ENCODE peak calls at places on chromosome 1, in seven cellular contexts. Q is NCI-H510A treated with DMSO at 0.1 percent for 48 hours, U is Calu3, M is glomerular endothelial cell, D is GM12865, V is retinal pigment epithelial cell, H is COLO829. J is an unnamed sample.

GRCh38 chr1:178102218-178102617 is 8.3 kb downstream of the RASAL2 start:
- DNase-seq in Q (no peak), U (peak), M (no peak), D (no peak), V (no peak), H (no peak), J (no peak)

GRCh38 chr1:45512641-45513054 is 9.0 kb downstream of the PRDX1 start:
- DNase-seq in Q (peak), U (peak), M (peak), D (peak), V (peak), H (peak), J (peak)

GRCh38 chr1:111204211-111204883 is 3.9 kb upstream of the DENND2D start:
- DNase-seq in Q (peak), U (peak), M (no peak), D (peak), V (no peak), H (no peak), J (no peak)

GRCh38 chr1:218482683-218483082 is 137.5 kb downstream of the TGFB2 start:
- DNase-seq in Q (no peak), U (no peak), M (no peak), D (no peak), V (no peak), H (no peak), J (no peak)

GRCh38 chr1:154181944-154182341 is 10.0 kb downstream of the TPM3 start:
- DNase-seq in Q (no peak), U (no peak), M (no peak), D (no peak), V (no peak), H (no peak), J (no peak)

GRCh38 chr1:231691618-231692259 is 65.1 kb downstream of the DISC1 start:
- DNase-seq in Q (peak), U (peak), M (no peak), D (peak), V (no peak), H (peak), J (peak)

GRCh38 chr1:23854568-23854967 is 13.5 kb downstream of the FUCA1 start:
- DNase-seq in Q (no peak), U (peak), M (no peak), D (peak), V (no peak), H (no peak), J (no peak)

GRCh38 chr1:23462766-23463165 is 21.2 kb downstream of the ASAP3 start:
- DNase-seq in Q (no peak), U (no peak), M (no peak), D (no peak), V (no peak), H (no peak), J (no peak)

GRCh38 chr1:85132078-85132715 is 68.6 kb downstream of the SYDE2 start:
- DNase-seq in Q (no peak), U (no peak), M (no peak), D (no peak), V (no peak), H (no peak), J (no peak)

GRCh38 chr1:111912116-111912515 is 77.4 kb downstream of the KCND3 start:
- DNase-seq in Q (no peak), U (no peak), M (no peak), D (no peak), V (no peak), H (no peak), J (no peak)